ENCODE peak calls at places on chromosomes 4 and X, in eight cellular contexts. O, H, B, K, T, Q, U and X are unnamed samples. For H3K4me1, the result is how much of the 10 kb centered on the place peaks cover.

GRCh38 chrX:49959602-49960001 is 37.2 kb downstream of the CLCN5 start:
- DNase-seq in O (no peak), H (no peak), B (no peak), K (no peak), T (no peak), Q (no peak), U (no peak), X (no peak)

GRCh38 chr4:62324215-62324614 is 1124.1 kb downstream of the ADGRL3 start:
- DNase-seq in O (no peak), H (no peak), B (no peak), K (no peak), T (no peak), Q (no peak), U (no peak), X (no peak)

GRCh38 chr4:8383451-8384160 is 56.9 kb downstream of the ACOX3 start:
- DNase-seq in O (no peak), H (no peak), B (no peak), K (no peak), T (peak), Q (no peak), U (no peak), X (no peak)

GRCh38 chr4:5789141-5789540 is 78.1 kb downstream of the EVC start:
- DNase-seq in O (no peak), H (no peak), B (no peak), K (no peak), T (no peak), Q (no peak), U (no peak), X (no peak)

GRCh38 chr4:167290684-167291083 is 56.4 kb upstream of the SPOCK3 start:
- DNase-seq in O (no peak), H (no peak), B (peak), K (peak), T (no peak), Q (no peak), U (no peak), X (no peak)

GRCh38 chr4:73721419-73721818 is 18.9 kb upstream of the CXCL8 start:
- DNase-seq in O (no peak), H (no peak), B (no peak), K (no peak), T (no peak), Q (no peak), U (no peak), X (no peak)

GRCh38 chr4:151830168-151830567 is 69.4 kb upstream of the GATB start:
- DNase-seq in O (no peak), H (no peak), B (no peak), K (peak), T (no peak), Q (no peak), U (no peak), X (no peak)

GRCh38 chr4:158410272-158410671 is 111.4 kb upstream of the RXFP1 start:
- DNase-seq in O (no peak), H (no peak), B (peak), K (no peak), T (no peak), Q (no peak), U (no peak), X (no peak)

GRCh38 chr4:136864580-136865185 is 667.6 kb downstream of the PCDH18 start:
- DNase-seq in O (no peak), H (no peak), B (peak), K (peak), T (no peak), Q (peak), U (no peak), X (no peak)

GRCh38 chr4:156957558-156957957 is 14.0 kb downstream of the PDGFC start:
- DNase-seq in O (no peak), H (no peak), B (no peak), K (no peak), T (no peak), Q (no peak), U (no peak), X (no peak)

GRCh38 chr4:88382621-88383020 is 4.0 kb downstream of the HERC6 start:
- DNase-seq in O (no peak), H (peak), B (no peak), K (peak), T (no peak), Q (no peak), U (peak), X (no peak)

GRCh38 chr4:176791591-176792347 is 953 bp downstream of the VEGFC start:
- DNase-seq in O (peak), H (no peak), B (peak), K (peak), T (peak), Q (no peak), U (no peak), X (no peak)

GRCh38 chr4:137212601-137213000 is 319.7 kb downstream of the PCDH18 start:
- DNase-seq in O (no peak), H (no peak), B (no peak), K (no peak), T (no peak), Q (no peak), U (no peak), X (no peak)

GRCh38 chr4:121156822-121157769 is 7.0 kb downstream of the TNIP3 start:
- DNase-seq in O (peak), H (peak), B (peak), K (no peak), T (peak), Q (no peak), U (peak), X (no peak)

GRCh38 chrX:136063340-136064079 is 78.3 kb downstream of the SLC9A6 start:
- DNase-seq in O (no peak), H (no peak), B (no peak), K (no peak), T (peak), Q (no peak), U (no peak), X (no peak)

GRCh38 chrX:113384628-113385027 is 544.0 kb upstream of the AMOT start:
- DNase-seq in O (no peak), H (no peak), B (no peak), K (no peak), T (no peak), Q (no peak), U (no peak), X (no peak)

GRCh38 chr4:110683600-110683999 is 60.7 kb upstream of the PITX2 start:
- DNase-seq in O (no peak), H (no peak), B (no peak), K (no peak), T (no peak), Q (no peak), U (no peak), X (no peak)

GRCh38 chr4:6556263-6556662 is 18.7 kb upstream of the MAN2B2 start:
- DNase-seq in O (no peak), H (no peak), B (no peak), K (no peak), T (no peak), Q (no peak), U (no peak), X (no peak)

GRCh38 chr4:148444296-148445070 is 2.3 kb upstream of the NR3C2 start:
- DNase-seq in O (peak), H (peak), B (peak), K (peak), T (peak), Q (no peak), U (peak), X (no peak)

GRCh38 chr4:182144621-182145359 is 98.4 kb upstream of the TENM3 start:
- DNase-seq in O (peak), H (no peak), B (peak), K (peak), T (no peak), Q (no peak), U (no peak), X (no peak)

GRCh38 chrX:139881572-139881971 is 51.3 kb downstream of the ATP11C start:
- DNase-seq in O (no peak), H (no peak), B (no peak), K (no peak), T (no peak), Q (no peak), U (no peak), X (no peak)

GRCh38 chr4:64545593-64545992 is 136.3 kb upstream of the TECRL start:
- DNase-seq in O (peak), H (no peak), B (no peak), K (no peak), T (no peak), Q (no peak), U (no peak), X (no peak)

GRCh38 chr4:147769386-147769785 is 37.5 kb downstream of the ARHGAP10 start:
- DNase-seq in O (no peak), H (no peak), B (no peak), K (no peak), T (no peak), Q (no peak), U (no peak), X (no peak)

GRCh38 chr4:3338321-3338838 is 45.6 kb downstream of the RGS12 start:
- DNase-seq in O (no peak), H (no peak), B (no peak), K (no peak), T (no peak), Q (no peak), U (no peak), X (no peak)

DNA sequence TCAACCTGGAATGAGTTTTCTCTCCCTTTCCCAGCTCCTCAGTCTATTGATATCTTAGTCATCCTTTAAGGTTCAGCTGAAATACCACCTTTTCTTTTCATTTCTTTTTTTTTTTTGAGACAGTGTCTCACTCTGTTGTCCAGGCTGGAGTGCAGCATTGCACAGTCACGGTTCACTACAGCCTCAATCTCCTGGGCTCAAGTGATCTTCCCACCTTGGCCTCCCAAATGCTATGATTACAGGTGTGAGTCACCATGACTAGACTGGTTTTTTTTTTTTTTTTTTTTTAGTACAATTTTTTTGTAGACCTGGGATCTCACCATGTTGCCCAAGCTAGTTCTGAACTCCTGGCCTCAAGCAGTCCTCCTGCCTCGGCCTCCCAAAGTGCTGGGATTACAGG is 28.9 kb downstream of the AFF1 start:
- DNase-seq in O (no peak), H (no peak), B (no peak), K (no peak), T (no peak), Q (no peak), U (no peak), X (no peak)
- H3K4me1 ChIP-seq in O (half or more), H (under half), B (half or more), K (half or more), T (under half), Q (half or more), U (under half), X (half or more)

GRCh38 chr4:173345648-173346047 is 11.5 kb upstream of the HMGB2 start:
- DNase-seq in O (no peak), H (no peak), B (no peak), K (no peak), T (no peak), Q (no peak), U (no peak), X (no peak)

GRCh38 chr4:173347467-173347866 is 13.3 kb upstream of the HMGB2 start:
- DNase-seq in O (no peak), H (no peak), B (no peak), K (no peak), T (no peak), Q (no peak), U (no peak), X (no peak)

GRCh38 chr4:173343832-173344397 is 9.8 kb upstream of the HMGB2 start:
- DNase-seq in O (no peak), H (no peak), B (peak), K (no peak), T (no peak), Q (no peak), U (no peak), X (no peak)

DNA sequence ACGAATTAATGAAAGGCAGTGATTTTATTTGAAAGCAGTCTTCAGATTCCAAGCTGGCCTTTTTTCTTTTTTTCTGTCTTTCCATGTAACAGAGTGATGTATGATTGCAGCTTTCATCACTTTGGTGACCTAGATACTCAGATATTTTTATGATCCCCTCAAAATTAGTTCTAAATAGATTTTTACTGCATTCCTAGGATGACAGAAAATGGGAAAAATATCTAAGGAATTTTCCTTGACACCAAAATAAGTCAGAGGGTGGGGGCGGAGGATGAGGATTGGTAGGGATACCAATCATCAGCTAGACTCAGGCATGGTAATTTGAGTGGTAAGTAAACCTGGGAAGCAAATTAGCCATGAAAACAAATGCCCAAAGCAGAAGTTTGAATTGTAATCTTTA is 11.9 kb upstream of the HMGB2 start:
- DNase-seq in O (no peak), H (no peak), B (no peak), K (no peak), T (no peak), Q (no peak), U (no peak), X (no peak)
- H3K4me3 ChIP-seq in O (no peak), H (no peak), B (no peak), K (no peak), T (no peak), Q (no peak), U (no peak), X (no peak)

GRCh38 chrX:154120567-154120966 is 23.1 kb upstream of the MECP2 start:
- DNase-seq in O (no peak), H (no peak), B (no peak), K (no peak), T (no peak), Q (no peak), U (no peak), X (no peak)
- H3K4me1 ChIP-seq in O (under half), H (under half), B (under half), K (under half), T (under half), Q (under half), U (under half), X (under half)

GRCh38 chr4:170111546-170111945 is 21.8 kb upstream of the AADAT start:
- DNase-seq in O (no peak), H (no peak), B (no peak), K (no peak), T (no peak), Q (no peak), U (no peak), X (no peak)

GRCh38 chr4:170110290-170110672 is 20.5 kb upstream of the AADAT start:
- DNase-seq in O (no peak), H (no peak), B (no peak), K (no peak), T (no peak), Q (no peak), U (no peak), X (no peak)

GRCh38 chr4:170106899-170107298 is 17.1 kb upstream of the AADAT start:
- DNase-seq in O (no peak), H (no peak), B (no peak), K (no peak), T (no peak), Q (no peak), U (no peak), X (no peak)

GRCh38 chr4:170111100-170111499 is 21.3 kb upstream of the AADAT start:
- DNase-seq in O (no peak), H (no peak), B (no peak), K (no peak), T (no peak), Q (no peak), U (no peak), X (no peak)

GRCh38 chr4:170109586-170110289 is 20.0 kb upstream of the AADAT start:
- DNase-seq in O (no peak), H (no peak), B (no peak), K (no peak), T (no peak), Q (no peak), U (no peak), X (no peak)
- H3K4me3 ChIP-seq in O (no peak), H (no peak), B (no peak), K (no peak), T (no peak), Q (no peak), U (no peak), X (no peak)

GRCh38 chr4:78651250-78651860 is 99.8 kb downstream of the ANXA3 start:
- DNase-seq in O (no peak), H (no peak), B (no peak), K (no peak), T (no peak), Q (no peak), U (no peak), X (no peak)

GRCh38 chr4:78647272-78647671 is 95.7 kb downstream of the ANXA3 start:
- DNase-seq in O (no peak), H (no peak), B (no peak), K (no peak), T (no peak), Q (no peak), U (no peak), X (no peak)

GRCh38 chr4:78645853-78646757 is 94.5 kb downstream of the ANXA3 start:
- DNase-seq in O (no peak), H (no peak), B (no peak), K (no peak), T (peak), Q (peak), U (no peak), X (no peak)

GRCh38 chr4:78650106-78651021 is 98.8 kb downstream of the ANXA3 start:
- DNase-seq in O (no peak), H (no peak), B (no peak), K (no peak), T (no peak), Q (no peak), U (no peak), X (no peak)

GRCh38 chr4:78648639-78649363 is 97.2 kb downstream of the ANXA3 start:
- DNase-seq in O (no peak), H (no peak), B (no peak), K (no peak), T (no peak), Q (no peak), U (no peak), X (no peak)
- H3K4me1 ChIP-seq in O (half or more), H (under half), B (under half), K (under half), T (under half), Q (under half), U (under half), X (under half)

DNA sequence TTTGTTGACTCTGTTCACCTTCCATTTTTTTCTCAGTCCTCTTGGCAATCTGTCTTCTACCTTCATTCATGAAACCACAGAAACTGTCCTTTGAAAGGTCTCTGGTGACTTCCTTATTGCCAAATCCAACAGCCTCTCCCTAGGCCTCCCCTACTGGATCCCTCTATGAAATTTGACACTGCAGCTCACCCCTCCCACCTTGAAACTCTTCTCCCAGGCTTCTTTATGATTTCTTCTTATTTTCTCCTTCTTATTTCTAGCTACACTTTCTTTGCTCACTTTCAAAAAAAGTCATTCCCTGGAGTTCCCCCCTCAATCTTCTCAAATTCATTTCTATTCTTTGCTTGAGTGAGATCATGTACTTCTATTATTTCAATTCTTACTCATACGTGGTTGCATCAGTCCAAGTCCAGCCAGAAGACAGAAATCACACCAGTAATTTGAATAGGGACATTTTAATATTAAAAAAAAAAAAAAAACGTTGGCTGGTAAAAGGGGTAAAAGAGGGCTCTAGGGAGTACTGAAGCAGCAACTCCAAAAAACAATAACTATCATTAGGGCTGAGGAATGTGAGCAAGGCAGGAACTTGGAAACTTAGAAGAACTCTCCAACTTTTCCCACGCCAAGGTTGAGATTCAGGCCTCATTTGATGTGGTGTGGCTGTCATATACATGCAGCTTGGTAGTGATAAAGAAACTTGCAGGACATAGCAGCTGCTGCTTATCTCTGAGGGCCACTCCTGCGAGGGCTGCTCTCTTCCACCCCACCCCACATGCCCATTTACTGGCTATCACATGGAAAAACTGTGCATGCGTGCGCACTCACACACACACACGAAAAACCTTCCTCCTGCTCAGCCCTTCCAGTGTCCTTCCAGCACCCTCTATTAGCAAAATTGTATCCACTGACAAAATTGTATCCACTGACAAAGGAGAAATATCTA is 169.8 kb upstream of the GALNT7 start:
- DNase-seq in O (no peak), H (no peak), B (peak), K (no peak), T (no peak), Q (no peak), U (no peak), X (no peak)
- H3K4me3 ChIP-seq in O (no peak), H (no peak), B (no peak), K (no peak), T (no peak), Q (no peak), U (no peak), X (no peak)

GRCh38 chrX:153968255-153968654 is 3.4 kb downstream of the HCFC1 start:
- DNase-seq in O (no peak), H (no peak), B (no peak), K (no peak), T (peak), Q (no peak), U (no peak), X (no peak)

GRCh38 chrX:153967536-153968214 is 3.9 kb downstream of the HCFC1 start:
- DNase-seq in O (no peak), H (peak), B (no peak), K (no peak), T (no peak), Q (no peak), U (no peak), X (no peak)

GRCh38 chrX:153969904-153970397 is 1.7 kb downstream of the HCFC1 start:
- DNase-seq in O (peak), H (no peak), B (no peak), K (no peak), T (peak), Q (no peak), U (no peak), X (no peak)

GRCh38 chrX:153969125-153969903 is 2.3 kb downstream of the HCFC1 start:
- DNase-seq in O (no peak), H (no peak), B (no peak), K (no peak), T (no peak), Q (no peak), U (no peak), X (no peak)

DNA sequence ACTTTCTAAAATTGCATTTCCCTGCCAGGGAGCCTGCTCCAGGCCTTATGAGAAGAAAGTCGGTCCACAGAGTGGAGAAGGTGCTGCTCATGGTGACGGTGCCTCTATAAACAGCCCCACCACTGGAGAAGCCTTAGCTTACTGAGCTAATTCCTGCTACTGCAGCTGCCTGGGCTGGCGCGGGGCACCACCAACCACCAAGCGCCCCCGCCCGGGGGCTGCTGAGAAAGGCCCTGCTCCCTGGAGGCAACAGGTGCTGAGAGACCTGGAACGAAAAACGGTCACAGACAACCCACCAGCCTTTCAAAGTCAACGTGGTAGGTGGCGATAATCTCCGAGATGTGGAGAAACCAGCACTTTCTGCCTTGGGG is 2.9 kb downstream of the HCFC1 start:
- DNase-seq in O (no peak), H (peak), B (peak), K (peak), T (peak), Q (no peak), U (no peak), X (no peak)
- H3K4me1 ChIP-seq in O (under half), H (under half), B (under half), K (under half), T (half or more), Q (under half), U (under half), X (half or more)

DNA sequence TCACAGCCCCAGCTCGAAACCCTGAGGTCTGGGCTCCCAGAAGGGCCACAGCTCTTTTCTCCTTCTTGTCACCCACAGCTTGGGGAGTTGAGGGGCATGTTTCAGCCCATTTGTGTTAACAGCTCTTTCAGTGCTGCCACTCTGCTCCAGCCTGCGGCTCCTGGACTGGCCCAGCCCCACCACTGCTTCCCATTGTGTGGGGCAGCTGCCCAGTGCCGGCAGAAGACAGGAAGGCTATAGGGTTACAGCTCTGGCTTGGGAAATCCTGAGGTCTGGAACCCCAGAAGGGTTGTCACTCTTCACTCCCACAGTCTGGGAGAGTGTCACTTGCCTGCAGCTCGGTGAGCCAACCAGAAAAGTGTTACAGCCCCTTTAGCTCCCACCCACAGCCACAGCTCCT is 7.0 kb upstream of the HNRNPD start:
- DNase-seq in O (no peak), H (no peak), B (no peak), K (no peak), T (no peak), Q (no peak), U (no peak), X (no peak)
- H3K4me3 ChIP-seq in O (no peak), H (no peak), B (no peak), K (no peak), T (peak), Q (no peak), U (no peak), X (no peak)